ENCODE peak calls at places on chromosomes 4 and X, in eight cellular contexts. N is substantia nigra, U is NCI-H1105, V is left cardiac atrium, Y is coronary artery, D is posterior cingulate gyrus, W is PC-3, A is foreskin keratinocyte. G is an unnamed sample.

GRCh38 chr4:137534516-137534915 is 2.2 kb upstream of the PCDH18 start:
- DNase-seq in V (no peak), Y (no peak), D (no peak), W (no peak), U (no peak), N (no peak), A (no peak), G (no peak)

GRCh38 chr4:94759767-94760211 is 2.0 kb downstream of the BMPR1B start:
- DNase-seq in U (no peak), W (peak), A (no peak), V (no peak), Y (no peak), N (no peak), D (no peak), G (no peak)

GRCh38 chrX:103183912-103184311 is 31.0 kb upstream of the BEX4 start:
- DNase-seq in A (no peak), Y (no peak), V (no peak), W (no peak), N (no peak), U (no peak), D (no peak), G (no peak)

GRCh38 chr4:82782626-82783025 is 16.0 kb downstream of the SCD5 start:
- DNase-seq in V (no peak), W (no peak), Y (peak), U (no peak), D (no peak), A (no peak), N (no peak), G (no peak)

GRCh38 chr4:1325681-1326635 is 21.1 kb upstream of the UVSSA start:
- DNase-seq in Y (no peak), V (peak), N (no peak), A (no peak), U (no peak), W (no peak), D (no peak), G (no peak)

GRCh38 chr4:90842960-90843359 is 715.8 kb downstream of the CCSER1 start:
- DNase-seq in N (no peak), V (no peak), Y (no peak), U (no peak), D (no peak), W (peak), A (peak), G (no peak)

GRCh38 chr4:8089862-8090261 is 68.8 kb downstream of the ABLIM2 start:
- DNase-seq in U (no peak), W (no peak), Y (no peak), D (no peak), N (no peak), V (peak), A (no peak), G (no peak)

GRCh38 chr4:56863441-56864129 is 42.1 kb upstream of the SPINK2 start:
- DNase-seq in U (no peak), V (no peak), Y (no peak), N (no peak), D (no peak), W (no peak), A (peak), G (no peak)

GRCh38 chrX:112147206-112147605 is 64.6 kb upstream of the TRPC5 start:
- DNase-seq in Y (no peak), N (no peak), W (peak), V (no peak), A (no peak), U (no peak), D (peak), G (peak)

GRCh38 chrX:71998836-71999509 is 88.3 kb downstream of the NHSL2 start:
- DNase-seq in Y (peak), W (peak), D (no peak), A (no peak), V (no peak), N (no peak), U (peak), G (no peak)

GRCh38 chr4:27020203-27020602 is 159.6 kb downstream of the STIM2 start:
- DNase-seq in A (no peak), Y (no peak), N (no peak), U (no peak), W (no peak), V (no peak), D (no peak), G (no peak)

GRCh38 chrX:30241724-30242415 is at the start of gene MAGEB4:
- DNase-seq in V (no peak), A (no peak), W (no peak), D (no peak), U (no peak), Y (no peak), N (no peak), G (no peak)

GRCh38 chr4:25513814-25514213 is 136.8 kb downstream of the ANAPC4 start:
- DNase-seq in W (no peak), A (no peak), D (no peak), Y (no peak), N (no peak), U (no peak), V (no peak), G (no peak)

GRCh38 chr4:128168701-128169100 is 107.6 kb downstream of the LARP1B start:
- DNase-seq in A (no peak), U (no peak), V (no peak), D (no peak), Y (no peak), N (no peak), W (no peak), G (no peak)

GRCh38 chr4:153564630-153565525 is 98.7 kb downstream of the TMEM131L start:
- DNase-seq in N (no peak), A (no peak), U (no peak), V (peak), D (no peak), W (peak), Y (no peak), G (no peak)

GRCh38 chr4:153765836-153766235 is 6.0 kb upstream of the RNF175 start:
- DNase-seq in U (no peak), A (no peak), D (no peak), W (no peak), N (no peak), Y (no peak), V (no peak), G (no peak)

GRCh38 chr4:157838366-157838765 is 334.5 kb downstream of the GASK1B start:
- DNase-seq in V (no peak), A (no peak), D (no peak), U (no peak), Y (no peak), W (no peak), N (no peak), G (no peak)

GRCh38 chrX:84907324-84907946 is 96.2 kb upstream of the APOOL start:
- DNase-seq in U (peak), A (peak), Y (no peak), N (no peak), W (peak), D (no peak), V (no peak), G (peak)

GRCh38 chr4:2817701-2818350 is 24.9 kb downstream of the SH3BP2 start:
- DNase-seq in V (no peak), A (no peak), N (peak), D (no peak), Y (no peak), W (peak), U (no peak), G (no peak)

GRCh38 chrX:20244936-20245335 is 21.8 kb downstream of the RPS6KA3 start:
- DNase-seq in N (no peak), W (no peak), V (no peak), Y (no peak), A (no peak), D (no peak), U (no peak), G (no peak)

GRCh38 chr4:38076153-38076669 is 116.0 kb downstream of the PTTG2 start:
- DNase-seq in W (no peak), Y (no peak), A (no peak), U (no peak), D (no peak), V (no peak), N (no peak), G (no peak)

GRCh38 chr4:124997907-124998306 is 285.4 kb upstream of the ANKRD50 start:
- DNase-seq in U (no peak), Y (no peak), N (no peak), D (no peak), V (no peak), W (no peak), A (no peak), G (no peak)

GRCh38 chr4:82524570-82525152 is 37.1 kb downstream of the TMEM150C start:
- DNase-seq in U (no peak), V (no peak), Y (no peak), W (no peak), A (no peak), N (no peak), D (no peak), G (no peak)

GRCh38 chr4:38967260-38968095 is 64.7 kb downstream of the TMEM156 start:
- DNase-seq in D (no peak), W (peak), Y (no peak), U (no peak), N (no peak), V (no peak), A (peak), G (peak)

GRCh38 chr4:123555500-123556273 is 159.1 kb downstream of the SPRY1 start:
- DNase-seq in N (peak), Y (peak), W (peak), U (peak), A (peak), D (peak), V (peak), G (peak)

GRCh38 chr4:105785792-105786191 is 77.2 kb downstream of the GSTCD start:
- DNase-seq in Y (no peak), W (no peak), U (no peak), N (no peak), V (no peak), A (no peak), D (no peak), G (no peak)

GRCh38 chr4:162061214-162061613 is 102.6 kb downstream of the FSTL5 start:
- DNase-seq in A (no peak), Y (no peak), D (no peak), V (no peak), N (no peak), U (no peak), W (no peak), G (no peak)

GRCh38 chrX:153934473-153935325 is at the start of gene NAA10:
- DNase-seq in W (peak), U (peak), Y (no peak), N (peak), A (no peak), D (peak), V (peak), G (peak)

GRCh38 chr4:144645621-144646522 is at the start of gene HHIP:
- DNase-seq in V (peak), U (peak), Y (no peak), W (peak), N (peak), D (peak), A (no peak), G (peak)

GRCh38 chrX:85243155-85243554 is 424 bp downstream of the SATL1 start:
- DNase-seq in W (no peak), A (no peak), U (no peak), Y (no peak), D (no peak), N (no peak), V (no peak), G (no peak)

GRCh38 chr4:8252301-8253173 is 17.0 kb upstream of the HTRA3 start:
- DNase-seq in A (no peak), W (no peak), U (no peak), D (no peak), N (no peak), V (peak), Y (no peak), G (no peak)

GRCh38 chr4:41505161-41505653 is 32.8 kb upstream of the LIMCH1 start:
- DNase-seq in V (no peak), W (peak), D (no peak), U (peak), N (peak), A (no peak), Y (peak), G (peak)

GRCh38 chr4:102815981-102816380 is 11.4 kb downstream of the UBE2D3 start:
- DNase-seq in W (peak), D (no peak), N (no peak), U (no peak), V (no peak), A (peak), Y (no peak), G (peak)

GRCh38 chr4:76011700-76012387 is 4.5 kb upstream of the CXCL9 start:
- DNase-seq in N (no peak), U (no peak), A (peak), D (no peak), V (no peak), W (peak), Y (no peak), G (peak)

GRCh38 chr4:1711055-1711905 is 839 bp downstream of the SLBP start:
- DNase-seq in Y (no peak), V (peak), W (peak), U (no peak), A (no peak), N (peak), D (peak), G (peak)

GRCh38 chr4:8779371-8779988 is 92.2 kb downstream of the HMX1 start:
- DNase-seq in V (no peak), N (no peak), D (no peak), W (no peak), Y (no peak), U (no peak), A (no peak), G (no peak)

GRCh38 chrX:24148118-24148517 is 1.4 kb upstream of the ZFX start:
- DNase-seq in U (no peak), Y (no peak), V (no peak), W (no peak), N (no peak), D (no peak), A (no peak), G (no peak)

GRCh38 chr4:25953740-25954139 is 39.7 kb downstream of the SMIM20 start:
- DNase-seq in W (peak), U (no peak), N (no peak), D (no peak), V (peak), A (peak), Y (no peak), G (peak)

GRCh38 chr4:94550352-94550751 is 98.6 kb downstream of the PDLIM5 start:
- DNase-seq in W (no peak), D (no peak), N (no peak), U (no peak), Y (no peak), A (no peak), V (no peak), G (no peak)

G was measured in stromal cell of bone marrow.